ENCODE peak calls at places on chromosomes 2 and 18, in seven cellular contexts. R is type B pancreatic cell, E is tibial artery, L is GM12865, A is fibroblast of lung, T is GM12878, B is HFFc6. D is an unnamed sample.

GRCh38 chr18:3449702-3450357 is at the start of gene TGIF1:
- DNase-seq in B (peak), E (peak), L (no peak), T (no peak), R (peak), A (peak), D (peak)

GRCh38 chr2:219214141-219214540 is 4.6 kb downstream of the ABCB6 start:
- DNase-seq in A (no peak), B (no peak), L (no peak), R (no peak), E (no peak), T (no peak), D (no peak)

GRCh38 chr2:68200157-68200787 is 42.6 kb downstream of the PNO1 start:
- DNase-seq in B (no peak), E (no peak), L (no peak), A (no peak), T (no peak), R (no peak), D (no peak)

GRCh38 chr2:30354150-30354549 is 92.9 kb upstream of the LCLAT1 start:
- DNase-seq in L (no peak), R (no peak), T (no peak), E (no peak), A (no peak), B (no peak), D (no peak)

GRCh38 chr2:238240761-238241711 is 1.2 kb upstream of the HES6 start:
- DNase-seq in T (no peak), B (no peak), L (peak), E (no peak), A (peak), R (no peak), D (no peak)

GRCh38 chr2:48253301-48253700 is 276.7 kb upstream of the STON1 start:
- DNase-seq in E (no peak), L (no peak), R (no peak), A (no peak), T (no peak), B (no peak), D (no peak)

GRCh38 chr2:33241072-33241471 is 235.4 kb upstream of the RASGRP3 start:
- DNase-seq in E (no peak), T (no peak), L (no peak), R (no peak), A (no peak), B (no peak), D (no peak)

GRCh38 chr18:59142274-59142673 is 2.6 kb downstream of the SEC11C start:
- DNase-seq in E (no peak), L (peak), A (no peak), B (no peak), T (peak), R (no peak), D (peak)

GRCh38 chr2:26674771-26675170 is 17.8 kb upstream of the KCNK3 start:
- DNase-seq in T (no peak), A (no peak), B (no peak), E (peak), L (no peak), R (no peak), D (no peak)

GRCh38 chr2:16244153-16244965 is 304.0 kb downstream of the MYCN start:
- DNase-seq in B (no peak), T (no peak), E (no peak), R (no peak), A (no peak), L (no peak), D (no peak)

GRCh38 chr2:210496512-210496911 is 20.0 kb upstream of the LANCL1 start:
- DNase-seq in L (peak), B (no peak), T (no peak), R (no peak), E (no peak), A (no peak), D (no peak)

GRCh38 chr18:69635482-69635881 is 234.8 kb downstream of the DOK6 start:
- DNase-seq in R (no peak), A (no peak), T (no peak), L (no peak), E (no peak), B (no peak), D (no peak)

GRCh38 chr2:134273240-134273983 is 19.5 kb downstream of the MGAT5 start:
- DNase-seq in A (no peak), L (no peak), B (no peak), E (no peak), T (no peak), R (no peak), D (no peak)

DNA sequence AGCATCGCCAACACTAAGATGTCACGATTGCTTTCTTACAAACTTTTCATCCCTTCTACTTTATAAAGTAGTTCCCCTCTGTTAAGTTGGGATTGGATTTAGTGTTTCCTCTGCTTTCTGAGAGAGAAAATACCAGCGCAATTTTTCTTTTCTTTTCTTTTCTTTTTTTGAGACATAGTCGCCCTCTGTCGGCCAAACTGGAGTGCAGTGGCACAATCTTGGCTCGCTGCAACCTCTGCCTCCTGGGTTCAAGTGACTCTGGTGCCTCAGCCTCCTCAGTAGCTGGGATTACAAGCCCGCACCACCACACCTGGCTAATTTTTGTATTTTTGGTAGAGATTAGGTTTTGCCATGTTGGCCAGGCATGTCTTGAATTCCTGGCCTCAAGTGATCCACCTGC is 9.0 kb downstream of the RELCH start:
- DNase-seq in A (no peak), R (no peak), E (no peak), B (no peak), T (no peak), L (no peak), D (no peak)
- TF ChIP-seq CTCF in A (no peak), R (peak), E (no peak), B (no peak), T (no peak), L (no peak), D (no peak)

GRCh38 chr2:169393068-169393590 is 30.8 kb upstream of the LRP2 start:
- DNase-seq in B (no peak), R (no peak), T (peak), L (peak), A (no peak), E (no peak), D (peak)

GRCh38 chr2:169395821-169396374 is 33.6 kb upstream of the LRP2 start:
- DNase-seq in L (peak), A (no peak), T (no peak), E (no peak), B (no peak), R (no peak), D (no peak)

DNA sequence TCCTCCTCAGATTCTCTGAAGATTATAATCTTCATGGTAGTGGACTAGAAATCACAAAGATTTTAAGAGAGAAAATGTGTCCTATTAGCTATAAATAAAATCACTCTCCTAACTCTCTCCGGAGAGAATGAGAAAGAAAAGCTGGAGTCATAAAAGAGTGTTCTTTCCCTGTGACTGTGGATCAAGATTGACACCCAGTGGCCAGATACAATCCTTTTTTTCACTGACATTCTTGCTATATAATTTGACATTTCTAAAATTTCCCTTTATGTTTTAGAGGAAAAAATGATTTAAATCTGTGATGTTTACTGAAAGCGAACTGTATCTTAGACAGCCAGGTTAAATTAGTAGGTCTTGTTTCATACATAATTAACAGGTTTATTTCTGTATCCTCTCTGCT is 35.4 kb upstream of the LRP2 start:
- DNase-seq in R (no peak), T (no peak), B (no peak), L (no peak), E (no peak), A (peak), D (no peak)
- TF ChIP-seq CTCF in R (peak), T (peak), B (no peak), L (no peak), E (no peak), A (no peak), D (peak)

GRCh38 chr2:163565192-163565591 is 170.6 kb downstream of the FIGN start:
- DNase-seq in A (no peak), R (no peak), B (no peak), L (no peak), T (no peak), E (no peak), D (no peak)
- TF ChIP-seq CTCF in A (no peak), R (no peak), B (no peak), L (no peak), T (no peak), E (no peak), D (no peak)

GRCh38 chr18:45255142-45255890 is 360.0 kb upstream of the SLC14A2 start:
- DNase-seq in T (no peak), R (no peak), L (no peak), A (peak), B (peak), E (no peak), D (no peak)
- TF ChIP-seq CTCF in T (no peak), R (no peak), L (no peak), A (no peak), B (no peak), E (no peak), D (no peak)

GRCh38 chr2:70888389-70888924 is 47.2 kb upstream of the ATP6V1B1 start:
- DNase-seq in E (no peak), B (no peak), L (no peak), A (no peak), R (no peak), T (no peak), D (peak)

GRCh38 chr2:70889716-70890037 is 46.0 kb upstream of the ATP6V1B1 start:
- DNase-seq in T (no peak), A (no peak), R (peak), L (no peak), E (no peak), B (no peak), D (no peak)

GRCh38 chr2:70890469-70891065 is 45.1 kb upstream of the ATP6V1B1 start:
- DNase-seq in R (peak), A (no peak), T (no peak), E (no peak), L (no peak), B (peak), D (no peak)

GRCh38 chr2:70887550-70888229 is 48.0 kb upstream of the ATP6V1B1 start:
- DNase-seq in L (peak), T (no peak), E (no peak), B (no peak), R (peak), A (no peak), D (peak)

GRCh38 chr2:70888925-70889715 is 46.6 kb upstream of the ATP6V1B1 start:
- DNase-seq in T (no peak), E (no peak), L (no peak), A (no peak), R (peak), B (no peak), D (peak)
- TF ChIP-seq CTCF in T (no peak), E (no peak), L (no peak), A (no peak), R (no peak), B (no peak), D (no peak)

DNA sequence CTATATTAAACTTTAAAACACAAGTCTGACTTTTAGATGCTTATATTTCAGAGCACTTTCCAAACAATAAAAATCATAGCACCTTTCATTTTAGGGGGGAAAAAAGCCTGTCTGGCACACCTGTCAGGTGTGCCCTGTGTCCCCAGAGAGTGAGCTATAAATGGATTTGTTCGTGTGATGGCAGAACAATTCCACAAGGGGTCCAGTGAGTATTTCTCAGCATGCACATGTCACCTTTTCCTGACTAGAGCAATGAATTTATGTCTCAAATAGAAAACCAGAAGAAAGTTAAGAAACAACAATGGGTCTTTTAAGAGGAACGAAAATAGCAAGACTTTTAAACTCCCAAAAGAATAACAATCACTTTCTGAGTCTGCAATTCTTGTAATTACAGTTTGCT is 55.9 kb downstream of the ACVR1C start:
- DNase-seq in A (no peak), E (no peak), B (no peak), L (peak), T (no peak), R (no peak), D (no peak)
- TF ChIP-seq CTCF in A (no peak), E (no peak), B (peak), L (peak), T (peak), R (peak), D (no peak)

GRCh38 chr2:20422679-20423271 is 24.1 kb upstream of the RHOB start:
- DNase-seq in T (no peak), L (peak), B (no peak), R (no peak), A (peak), E (peak), D (peak)
- TF ChIP-seq CTCF in T (peak), L (peak), B (peak), R (peak), A (peak), E (no peak), D (peak)

GRCh38 chr18:7980136-7980535 is 413.0 kb downstream of the PTPRM start:
- DNase-seq in T (no peak), B (no peak), A (no peak), L (peak), E (no peak), R (no peak), D (no peak)
- TF ChIP-seq CTCF in T (peak), B (peak), A (peak), L (peak), E (no peak), R (peak), D (no peak)

GRCh38 chr2:75328156-75328555 is 128.8 kb upstream of the TACR1 start:
- DNase-seq in E (no peak), L (no peak), T (no peak), A (no peak), R (no peak), B (no peak), D (no peak)
- TF ChIP-seq CTCF in E (no peak), L (no peak), T (no peak), A (no peak), R (no peak), B (no peak), D (no peak)